ENCODE peak calls at places on chromosomes 2 and 18, in four cellular contexts. W is upper lobe of left lung, B is WTC11, M is GM12865. D is an unnamed sample.

GRCh38 chr2:39313575-39313974 is 69.8 kb upstream of the CDKL4 start:
- DNase-seq in M (no peak), W (no peak), B (no peak), D (no peak)

GRCh38 chr2:157475722-157476390 is 32.0 kb upstream of the CYTIP start:
- DNase-seq in B (no peak), W (no peak), M (no peak), D (no peak)

GRCh38 chr2:164922119-164922518 is 33.2 kb downstream of the SLC38A11 start:
- DNase-seq in W (no peak), B (no peak), M (no peak), D (no peak)

GRCh38 chr2:15754703-15755099 is 163.0 kb downstream of the DDX1 start:
- DNase-seq in M (no peak), B (no peak), W (no peak), D (no peak)

GRCh38 chr2:119753041-119753929 is 6.4 kb upstream of the PTPN4 start:
- DNase-seq in W (no peak), B (no peak), M (peak), D (peak)

GRCh38 chr2:235979753-235980459 is 188.3 kb downstream of the GBX2 start:
- DNase-seq in W (no peak), M (no peak), B (no peak), D (no peak)

GRCh38 chr2:234273887-234274584 is 222.8 kb downstream of the ARL4C start:
- DNase-seq in W (no peak), B (no peak), M (no peak), D (no peak)

GRCh38 chr2:81002906-81003305 is 698.4 kb upstream of the LRRTM1 start:
- DNase-seq in B (no peak), W (no peak), M (no peak), D (no peak)

GRCh38 chr2:103788875-103789715 is 1027.3 kb downstream of the TMEM182 start:
- DNase-seq in B (peak), M (no peak), W (no peak), D (no peak)

GRCh38 chr2:165725421-165725820 is 68.6 kb downstream of the GALNT3 start:
- DNase-seq in W (no peak), B (no peak), M (no peak), D (no peak)

GRCh38 chr2:9638532-9638931 is 7.7 kb upstream of the YWHAQ start:
- DNase-seq in W (peak), B (no peak), M (no peak), D (no peak)

GRCh38 chr2:207617011-207617671 is 8.1 kb downstream of the METTL21A start:
- DNase-seq in W (no peak), M (no peak), B (no peak), D (no peak)

GRCh38 chr2:207727256-207727655 is 15.8 kb downstream of the CCNYL1 start:
- DNase-seq in B (no peak), W (no peak), M (no peak), D (no peak)

GRCh38 chr18:5091741-5092140 is 105.3 kb downstream of the AKAIN1 start:
- DNase-seq in W (no peak), M (no peak), B (no peak), D (no peak)

GRCh38 chr2:122451040-122451439 is 695.6 kb downstream of the TSN start:
- DNase-seq in W (no peak), M (peak), B (no peak), D (peak)

DNA sequence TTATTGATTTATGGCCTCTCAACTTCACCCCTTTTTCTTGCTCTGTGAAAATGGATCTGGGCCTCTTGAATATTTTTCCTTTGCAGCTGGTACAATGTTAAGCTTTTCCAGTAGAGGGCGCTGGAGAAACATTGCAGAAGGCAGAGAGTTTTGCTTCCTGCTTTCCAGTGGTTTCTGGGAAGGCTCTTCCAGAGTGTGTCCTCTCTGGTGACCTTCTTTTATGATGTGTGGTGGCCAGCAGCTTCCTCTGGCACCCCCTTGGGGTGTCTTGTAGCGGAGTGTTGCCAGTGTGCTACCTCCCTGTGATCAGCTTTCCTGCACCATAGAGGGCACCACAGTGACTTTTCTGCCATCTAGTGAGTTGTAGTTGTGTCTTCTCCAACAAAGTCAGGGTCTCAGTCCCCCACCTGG is 25.4 kb upstream of the MGAT5 start:
- DNase-seq in W (no peak), M (no peak), B (no peak), D (no peak)
- TF ChIP-seq CTCF in W (peak), M (peak), B (peak), D (no peak)

GRCh38 chr2:24490674-24491625 is at the start of gene NCOA1:
- DNase-seq in W (peak), B (peak), M (peak), D (peak)
- TF ChIP-seq CTCF in W (peak), B (no peak), M (peak), D (peak)

GRCh38 chr2:33786881-33787280 is 187.8 kb upstream of the FAM98A start:
- DNase-seq in M (no peak), W (no peak), B (no peak), D (no peak)

GRCh38 chr2:33777791-33778190 is 178.7 kb upstream of the FAM98A start:
- DNase-seq in B (no peak), M (no peak), W (no peak), D (no peak)

GRCh38 chr2:33785201-33786106 is 186.4 kb upstream of the FAM98A start:
- DNase-seq in B (no peak), M (peak), W (no peak), D (peak)

GRCh38 chr2:33784488-33784887 is 185.4 kb upstream of the FAM98A start:
- DNase-seq in B (no peak), M (no peak), W (no peak), D (no peak)

GRCh38 chr2:33782395-33783239 is 183.5 kb upstream of the FAM98A start:
- DNase-seq in M (no peak), W (no peak), B (peak), D (no peak)
- TF ChIP-seq CTCF in M (no peak), W (no peak), B (no peak), D (no peak)

DNA sequence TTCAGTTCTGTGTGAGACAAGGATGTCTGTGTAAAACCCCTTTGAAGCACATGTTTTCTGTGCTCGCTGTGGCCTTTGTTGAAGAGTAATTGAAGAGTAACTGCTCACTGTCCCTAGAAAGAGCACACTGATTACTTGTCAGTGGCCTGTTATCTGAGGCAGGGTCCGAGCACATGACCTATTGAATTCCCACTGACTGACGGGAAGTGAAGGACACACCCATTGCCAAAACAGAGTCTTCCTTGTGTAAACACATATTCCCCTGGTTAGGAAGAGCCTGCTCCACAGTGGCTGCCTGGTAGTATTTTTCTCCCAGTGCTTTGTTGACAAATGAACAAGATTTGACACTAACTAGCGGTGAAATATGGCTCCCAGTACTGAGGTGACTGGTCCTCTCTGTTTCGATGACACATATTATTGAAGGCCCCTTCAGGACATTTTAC is 148.5 kb upstream of the GYPC start:
- DNase-seq in B (no peak), M (no peak), W (no peak), D (no peak)
- TF ChIP-seq CTCF in B (no peak), M (no peak), W (no peak), D (no peak)

DNA sequence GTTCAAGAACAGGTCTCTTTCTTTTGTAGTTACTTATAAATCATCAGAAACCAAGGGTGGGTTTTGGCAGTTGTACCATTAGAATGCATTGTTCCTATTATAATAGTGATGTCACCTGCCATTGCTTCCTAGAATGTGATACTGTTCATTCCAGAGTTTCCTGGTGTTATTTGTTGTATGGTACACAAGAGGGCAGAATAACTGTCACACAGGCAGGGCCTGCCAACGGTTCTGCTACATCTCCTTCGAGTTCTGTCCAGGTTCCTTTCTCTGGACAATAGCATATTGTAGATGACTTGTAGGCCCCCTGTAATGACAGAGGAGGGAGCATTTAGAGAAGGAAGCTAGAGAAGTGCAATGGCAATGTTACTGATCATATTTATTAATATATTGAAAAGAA is 98.3 kb downstream of the KLHL14 start:
- DNase-seq in M (no peak), B (no peak), W (no peak), D (no peak)
- TF ChIP-seq CTCF in M (no peak), B (peak), W (no peak), D (no peak)

GRCh38 chr2:124050833-124051497 is 25.9 kb downstream of the CNTNAP5 start:
- DNase-seq in W (no peak), B (no peak), M (no peak), D (no peak)
- TF ChIP-seq CTCF in W (no peak), B (no peak), M (no peak), D (no peak)

DNA sequence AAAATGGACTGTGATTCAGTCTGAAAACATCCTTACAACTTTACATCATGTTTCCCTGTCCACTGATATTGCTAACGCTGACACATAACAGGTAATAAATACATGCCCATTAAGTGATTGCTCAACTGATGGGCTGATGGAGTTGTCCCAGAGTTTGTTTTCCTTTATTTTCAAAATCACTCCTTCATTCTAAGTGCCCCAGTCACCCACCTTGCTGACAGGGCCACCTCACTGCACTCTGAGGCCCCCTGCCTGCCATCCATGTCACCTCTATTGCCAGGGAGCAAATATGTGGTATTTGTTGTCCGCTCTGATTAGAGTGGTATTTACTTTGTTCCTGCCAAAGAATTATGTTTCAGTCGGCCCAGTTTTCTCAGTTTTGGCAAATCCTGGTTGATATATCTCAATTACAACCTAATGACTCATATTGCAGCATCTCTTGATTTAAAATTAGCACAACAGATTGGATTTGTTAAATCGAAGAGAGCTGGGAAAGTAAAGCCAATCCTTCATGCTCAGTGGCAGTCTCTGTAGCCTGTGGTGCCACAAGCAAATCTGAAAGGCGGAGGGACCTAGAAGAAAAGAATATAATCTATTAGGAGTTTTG is 105.1 kb downstream of the RDH14 start:
- DNase-seq in M (no peak), W (no peak), B (peak), D (no peak)
- TF ChIP-seq CTCF in M (no peak), W (no peak), B (no peak), D (no peak)

GRCh38 chr18:49645836-49646235 is 84.0 kb downstream of the LIPG start:
- DNase-seq in W (no peak), B (no peak), M (no peak), D (no peak)

GRCh38 chr18:49648811-49649210 is 87.0 kb downstream of the LIPG start:
- DNase-seq in B (no peak), M (no peak), W (no peak), D (no peak)

GRCh38 chr18:49646864-49647263 is 85.0 kb downstream of the LIPG start:
- DNase-seq in M (no peak), W (no peak), B (no peak), D (no peak)

GRCh38 chr18:49648326-49648725 is 86.5 kb downstream of the LIPG start:
- DNase-seq in W (no peak), M (no peak), B (no peak), D (no peak)

GRCh38 chr18:49647496-49648168 is 85.8 kb downstream of the LIPG start:
- DNase-seq in B (no peak), M (no peak), W (peak), D (no peak)
- TF ChIP-seq CTCF in B (no peak), M (no peak), W (no peak), D (no peak)

DNA sequence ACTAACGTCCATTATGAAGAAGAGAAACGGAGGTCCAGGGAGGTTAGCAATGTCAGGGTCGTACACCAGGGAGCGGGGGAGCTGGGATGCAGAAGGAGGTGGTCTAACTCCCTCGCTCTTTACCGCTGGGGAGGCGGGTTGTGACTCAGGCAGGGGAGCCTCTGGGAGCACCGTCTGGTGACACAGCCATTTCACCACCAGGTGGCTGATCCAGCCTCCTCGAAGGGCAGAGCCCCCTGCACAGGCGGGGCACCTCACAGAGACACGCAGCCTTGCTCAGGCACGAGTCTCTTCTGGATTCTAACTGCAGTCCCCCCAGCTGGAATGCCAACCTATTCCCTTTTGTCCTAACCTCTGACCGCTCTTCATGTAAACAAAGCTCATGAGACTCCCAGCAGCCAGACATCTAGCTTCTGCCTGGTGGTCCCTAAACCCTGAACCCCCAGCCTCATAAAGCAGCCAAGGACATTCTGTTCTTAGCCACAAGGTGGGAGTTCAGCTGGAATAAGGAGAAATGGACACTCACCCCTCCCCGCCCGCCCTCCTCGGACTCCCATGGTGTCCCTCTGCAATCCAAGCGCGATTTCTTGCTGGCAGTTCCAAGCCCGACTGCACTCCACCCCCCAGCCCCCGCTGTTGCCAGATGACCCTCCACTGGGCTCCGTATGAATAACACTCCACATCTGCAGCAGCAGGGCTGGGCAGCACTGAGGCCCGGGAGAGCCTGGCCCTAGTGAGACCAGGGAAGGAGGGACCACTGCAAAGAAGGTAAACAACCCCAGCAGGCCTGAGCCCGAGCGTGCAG is 84.4 kb downstream of the TNS1 start:
- DNase-seq in B (peak), M (peak), W (no peak), D (no peak)
- TF ChIP-seq CTCF in B (no peak), M (peak), W (no peak), D (no peak)

GRCh38 chr18:6728809-6729246 is 688 bp upstream of the ARHGAP28 start:
- DNase-seq in B (no peak), M (no peak), W (no peak), D (no peak)
- TF ChIP-seq CTCF in B (no peak), M (no peak), W (no peak), D (no peak)